ENCODE peak calls at places on chromosomes 3 and 15, in eight cellular contexts. P is epithelial cell of esophagus, L is neural progenitor cell, J is choroid plexus epithelial cell, Q is AG10803, Y is astrocyte of the spinal cord, A is heart left ventricle, F is right atrium auricular region. M is an unnamed sample.
A peak's percentile ranks its signal among the peaks of the same experiment; 100 is the strongest.

GRCh38 chr3:27667751-27668150 is 54.4 kb downstream of the EOMES start:
- DNase-seq in P (no peak), L (no peak), J (no peak), Q (no peak), Y (no peak), A (no peak), F (no peak), M (no peak)

GRCh38 chr3:180594631-180595348 is 7.2 kb upstream of the TTC14 start:
- DNase-seq in P (peak; percentile 69), L (peak; percentile 53), J (peak; percentile 74), Q (peak; percentile 51), Y (peak; percentile 68), A (no peak), F (no peak), M (peak; percentile 85)

GRCh38 chr3:29697989-29698388 is 417.1 kb downstream of the RBMS3 start:
- DNase-seq in P (no peak), L (no peak), J (peak; percentile 52), Q (peak; percentile 65), Y (peak; percentile 63), A (no peak), F (no peak), M (no peak)

GRCh38 chr15:71103102-71103676 is 12.1 kb upstream of the THSD4 start:
- DNase-seq in P (peak; percentile 73), L (peak; percentile 26), J (peak; percentile 82), Q (peak; percentile 47), Y (peak; percentile 54), A (no peak), F (peak; percentile 54), M (peak; percentile 80)

GRCh38 chr3:108218811-108219210 is 3.4 kb downstream of the IFT57 start:
- DNase-seq in P (no peak), L (no peak), J (peak; percentile 55), Q (peak; percentile 43), Y (peak; percentile 34), A (no peak), F (no peak), M (peak; percentile 78)

GRCh38 chr3:38643090-38643489 is 6.4 kb downstream of the SCN5A start:
- DNase-seq in P (no peak), L (no peak), J (no peak), Q (no peak), Y (no peak), A (peak; percentile 15), F (peak; percentile 40), M (no peak)

GRCh38 chr3:101809178-101810022 is 30.4 kb downstream of the NXPE3 start:
- DNase-seq in P (peak; percentile 49), L (peak; percentile 65), J (peak; percentile 77), Q (peak; percentile 38), Y (peak; percentile 51), A (no peak), F (no peak), M (peak; percentile 66)

GRCh38 chr3:107545680-107546120 is 22.9 kb downstream of the BBX start:
- DNase-seq in P (no peak), L (no peak), J (peak; percentile 42), Q (peak; percentile 55), Y (peak; percentile 65), A (no peak), F (no peak), M (peak; percentile 10)

GRCh38 chr3:4584537-4585249 is 91.5 kb downstream of the ITPR1 start:
- DNase-seq in P (no peak), L (no peak), J (peak; percentile 36), Q (no peak), Y (peak; percentile 23), A (peak; percentile 46), F (no peak), M (peak; percentile 45)

GRCh38 chr15:65115086-65115485 is at the start of gene UBAP1L:
- DNase-seq in P (no peak), L (no peak), J (no peak), Q (no peak), Y (no peak), A (no peak), F (no peak), M (no peak)

GRCh38 chr15:84601555-84601838 is 688 bp downstream of the ZSCAN2 start:
- DNase-seq in P (no peak), L (no peak), J (no peak), Q (no peak), Y (no peak), A (no peak), F (no peak), M (no peak)

GRCh38 chr3:168096210-168096795 is 579 bp upstream of the GOLIM4 start:
- DNase-seq in P (peak; percentile 91), L (peak; percentile 67), J (peak; percentile 95), Q (peak; percentile 92), Y (peak; percentile 94), A (peak; percentile 54), F (peak; percentile 79), M (peak; percentile 91)

GRCh38 chr3:178304758-178305157 is 231.5 kb upstream of the KCNMB2 start:
- DNase-seq in P (peak; percentile 36), L (no peak), J (peak; percentile 84), Q (peak; percentile 71), Y (peak; percentile 80), A (no peak), F (no peak), M (peak; percentile 39)

GRCh38 chr3:27568393-27568792 is 84.2 kb upstream of the SLC4A7 start:
- DNase-seq in P (peak; percentile 91), L (no peak), J (peak; percentile 34), Q (peak; percentile 85), Y (peak; percentile 45), A (peak; percentile 56), F (no peak), M (peak; percentile 80)

GRCh38 chr3:15300318-15301078 is 31.9 kb downstream of the SH3BP5 start:
- DNase-seq in P (peak; percentile 87), L (no peak), J (peak; percentile 35), Q (peak; percentile 71), Y (peak; percentile 56), A (no peak), F (peak; percentile 80), M (peak; percentile 75)

GRCh38 chr3:113981803-113982202 is 34.0 kb downstream of the ZDHHC23 start:
- DNase-seq in P (no peak), L (no peak), J (no peak), Q (no peak), Y (no peak), A (no peak), F (no peak), M (no peak)

GRCh38 chr3:171383206-171384018 is 76.8 kb downstream of the TNIK start:
- DNase-seq in P (no peak), L (peak; percentile 18), J (peak; percentile 60), Q (peak; percentile 81), Y (peak; percentile 60), A (no peak), F (no peak), M (peak; percentile 87)

GRCh38 chr3:9280477-9281219 is 31.2 kb upstream of the SRGAP3 start:
- DNase-seq in P (peak; percentile 18), L (peak; percentile 80), J (peak; percentile 27), Q (peak; percentile 48), Y (peak; percentile 33), A (no peak), F (no peak), M (peak; percentile 68)

GRCh38 chr15:77633134-77633912 is 611 bp upstream of the LINGO1 start:
- DNase-seq in P (peak; percentile 76), L (peak; percentile 97), J (peak; percentile 85), Q (peak; percentile 65), Y (peak; percentile 72), A (peak; percentile 89), F (peak; percentile 87), M (peak; percentile 72)

GRCh38 chr3:108524547-108524946 is 14.2 kb upstream of the MYH15 start:
- DNase-seq in P (no peak), L (peak; percentile 17), J (peak; percentile 30), Q (peak; percentile 21), Y (peak; percentile 37), A (no peak), F (no peak), M (peak; percentile 5)

GRCh38 chr15:73926191-73927002 is at the start of gene LOXL1:
- DNase-seq in P (peak; percentile 83), L (peak; percentile 91), J (peak; percentile 91), Q (peak; percentile 92), Y (peak; percentile 95), A (peak; percentile 83), F (peak; percentile 83), M (peak; percentile 91)

GRCh38 chr3:146542179-146542578 is 2.2 kb downstream of the PLSCR1 start:
- DNase-seq in P (no peak), L (no peak), J (peak; percentile 87), Q (peak; percentile 50), Y (no peak), A (no peak), F (no peak), M (peak; percentile 78)
- H3K4me3 ChIP-seq in P (no peak overlapping the region), L (no peak overlapping the region), J (peak overlapping the region; percentile 84), Q (no peak overlapping the region), Y (no peak overlapping the region), A (peak overlapping the region; percentile 76), F (peak overlapping the region; percentile 72), M (peak overlapping the region; percentile 85)

DNA sequence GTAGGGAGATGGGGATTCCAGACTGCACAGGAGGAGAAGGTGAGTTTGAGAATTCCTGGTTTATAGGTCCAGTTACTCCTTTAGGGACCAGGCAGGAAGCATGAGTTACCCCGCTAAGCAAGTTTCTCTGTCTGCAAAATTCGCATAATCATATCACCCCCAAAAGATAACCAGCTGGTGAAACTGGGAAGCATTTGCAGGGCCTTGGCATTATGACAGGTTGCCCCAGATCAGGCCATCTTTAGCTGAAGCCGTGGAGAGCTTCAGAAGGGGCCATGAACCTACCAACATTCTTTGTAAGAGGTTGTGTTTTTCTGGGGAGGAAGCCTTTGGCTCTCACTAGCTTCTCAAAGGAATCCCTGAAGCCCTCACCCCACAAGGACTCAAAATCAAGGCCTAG is 29.4 kb downstream of the ATP2B2 start:
- DNase-seq in P (no peak), L (no peak), J (no peak), Q (no peak), Y (no peak), A (no peak), F (no peak), M (no peak)
- TF ChIP-seq CTCF in P (no peak), L (no peak), J (no peak), Q (no peak), Y (no peak), A (no peak), F (no peak), M (no peak)

GRCh38 chr3:126266850-126267168 is 86.4 kb upstream of the ALDH1L1 start:
- DNase-seq in P (no peak), L (no peak), J (no peak), Q (no peak), Y (no peak), A (no peak), F (no peak), M (no peak)
- H3K4me3 ChIP-seq in P (no peak overlapping the region), L (peak overlapping the region; percentile 44), J (peak overlapping the region; percentile 52), Q (peak overlapping the region; percentile 32), Y (no peak overlapping the region), A (peak overlapping the region; percentile 44), F (peak overlapping the region; percentile 22), M (peak overlapping the region; percentile 48)

DNA sequence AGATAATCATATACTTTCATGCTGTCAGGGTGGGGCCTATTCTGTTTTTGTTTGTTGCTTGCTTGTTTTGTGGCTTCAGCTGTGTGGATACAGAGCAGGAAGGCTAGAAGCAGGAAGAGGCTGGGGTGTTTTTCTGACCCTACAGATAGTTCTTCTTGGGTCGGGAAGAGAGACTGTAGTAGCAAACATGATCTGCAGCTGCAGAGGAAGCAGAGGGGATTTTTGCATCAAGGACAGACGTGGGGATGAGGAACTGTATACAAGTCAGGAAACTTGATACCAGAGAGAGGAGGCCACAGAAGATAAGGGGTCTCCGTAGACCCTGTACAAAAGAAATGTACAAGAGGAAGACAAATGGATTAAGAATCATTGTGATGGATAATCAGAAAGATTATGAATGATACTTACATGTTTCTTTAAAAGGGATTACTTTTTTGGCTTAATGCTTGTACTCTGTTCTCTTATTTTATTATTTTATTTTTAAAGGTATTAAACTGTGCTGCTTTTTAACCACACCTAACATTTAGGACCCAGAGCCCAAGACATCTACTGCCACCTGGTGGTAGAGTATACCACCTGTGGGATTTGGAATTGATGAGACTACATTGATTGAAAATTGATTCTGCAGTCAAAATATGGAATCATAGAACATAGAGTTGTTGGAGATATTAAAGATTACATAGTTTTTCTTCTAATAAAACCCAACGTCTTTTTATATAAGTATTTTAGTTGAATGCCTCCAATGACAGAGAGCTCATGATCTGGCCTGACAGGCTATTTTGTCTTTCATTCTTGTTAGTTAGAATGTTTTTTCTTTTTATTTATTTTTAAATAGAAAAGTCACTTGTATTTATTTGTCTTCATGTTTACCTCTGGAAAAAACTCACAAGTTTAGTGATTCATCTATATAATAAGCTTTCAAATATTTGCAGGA is 87.3 kb upstream of the ROPN1 start:
- DNase-seq in P (peak; percentile 50), L (peak; percentile 75), J (peak; percentile 65), Q (peak; percentile 42), Y (peak; percentile 47), A (no peak), F (no peak), M (peak; percentile 59)
- TF ChIP-seq CTCF in P (peak; percentile 87), L (peak; percentile 89), J (peak; percentile 78), Q (peak; percentile 85), Y (peak; percentile 77), A (peak; percentile 84), F (peak; percentile 79), M (peak; percentile 83)

M was measured in fibroblast of the aortic adventitia.